ENCODE peak calls at places on chromosomes 1 and 21, in four cellular contexts. J, E, V and G are unnamed samples.

GRCh38 chr1:43961692-43962091 is 8.1 kb upstream of the DPH2 start:
- DNase-seq in E (no peak), V (no peak), J (no peak), G (no peak)

GRCh38 chr1:4022715-4023114 is 122.6 kb upstream of the C1orf174 start:
- DNase-seq in V (no peak), J (no peak), E (no peak), G (no peak)

GRCh38 chr1:8562881-8563865 is 245.3 kb downstream of the SLC45A1 start:
- DNase-seq in J (no peak), V (peak), E (no peak), G (no peak)

GRCh38 chr1:204736861-204737260 is 51.3 kb upstream of the LRRN2 start:
- DNase-seq in J (no peak), V (no peak), E (no peak), G (no peak)

GRCh38 chr21:41381731-41382130 is 19.9 kb downstream of the MX2 start:
- DNase-seq in E (no peak), J (no peak), V (no peak), G (no peak)

GRCh38 chr1:37478451-37478871 is 4.1 kb downstream of the ZC3H12A start:
- DNase-seq in J (peak), V (no peak), E (no peak), G (no peak)

GRCh38 chr1:33163621-33164071 is 18.2 kb downstream of the TRIM62 start:
- DNase-seq in J (no peak), V (peak), E (no peak), G (no peak)

GRCh38 chr1:172325562-172325961 is 94.9 kb upstream of the C1orf105 start:
- DNase-seq in E (no peak), V (peak), J (no peak), G (no peak)

GRCh38 chr1:32972814-32973428 is 8.3 kb upstream of the RNF19B start:
- DNase-seq in V (peak), E (no peak), J (no peak), G (no peak)

GRCh38 chr1:20178634-20179368 is 7.1 kb upstream of the UBXN10 start:
- DNase-seq in J (no peak), V (no peak), E (no peak), G (no peak)

GRCh38 chr1:151849871-151850270 is 3.6 kb downstream of the THEM5 start:
- DNase-seq in V (no peak), E (no peak), J (no peak), G (no peak)

GRCh38 chr21:25934771-25935224 is 200.0 kb downstream of the GABPA start:
- DNase-seq in V (peak), J (peak), E (peak), G (peak)

GRCh38 chr1:46113948-46114347 is 18.5 kb downstream of the PIK3R3 start:
- DNase-seq in E (no peak), J (no peak), V (no peak), G (no peak)

GRCh38 chr1:154744352-154744751 is 125.7 kb downstream of the KCNN3 start:
- DNase-seq in V (no peak), J (no peak), E (no peak), G (no peak)

GRCh38 chr1:18407166-18408045 is 73.3 kb upstream of the KLHDC7A start:
- DNase-seq in E (no peak), J (no peak), V (no peak), G (no peak)

GRCh38 chr1:47997289-47998200 is at the start of gene TRABD2B:
- DNase-seq in V (peak), E (no peak), J (peak), G (no peak)

GRCh38 chr1:96510911-96511310 is 210.7 kb upstream of the PTBP2 start:
- DNase-seq in V (no peak), E (no peak), J (no peak), G (no peak)

GRCh38 chr21:38875694-38876492 is 70.2 kb downstream of the ETS2 start:
- DNase-seq in E (peak), J (no peak), V (peak), G (no peak)

GRCh38 chr1:9128161-9128519 is 762 bp downstream of the GPR157 start:
- DNase-seq in V (no peak), J (no peak), E (no peak), G (no peak)

GRCh38 chr1:194865367-194865766 is 1679.0 kb upstream of the B3GALT2 start:
- DNase-seq in J (no peak), E (no peak), V (no peak), G (no peak)

GRCh38 chr21:45607021-45607921 is 36.3 kb upstream of the PCBP3 start:
- DNase-seq in E (no peak), J (peak), V (no peak), G (no peak)